ENCODE peak calls at places on chromosomes 5 and 9, in four cellular contexts. One of them, this sample, is unnamed.

GRCh38 chr9:134734270-134734669 is 92.7 kb downstream of the COL5A1 start:
- DNase-seq in HepG2: peak; percentile 27
- DNase-seq in A549: peak; percentile 19
- DNase-seq in SK-N-SH: peak; percentile 82
- DNase-seq in this sample: no peak

GRCh38 chr9:99778308-99778707 is 43.4 kb upstream of the NR4A3 start:
- DNase-seq in HepG2: no peak
- DNase-seq in A549: peak; percentile 27
- DNase-seq in SK-N-SH: no peak
- DNase-seq in this sample: no peak

GRCh38 chr9:99169086-99169485 is 52.7 kb downstream of the ALG2 start:
- DNase-seq in HepG2: no peak
- DNase-seq in A549: no peak
- DNase-seq in SK-N-SH: no peak
- DNase-seq in this sample: no peak

GRCh38 chr5:111072949-111073682 is 1.6 kb downstream of the TSLP start:
- DNase-seq in HepG2: no peak
- DNase-seq in A549: no peak
- DNase-seq in SK-N-SH: peak; percentile 84
- DNase-seq in this sample: no peak

GRCh38 chr5:150473673-150474358 is 24.3 kb upstream of the RPS14 start:
- DNase-seq in HepG2: peak; percentile 45
- DNase-seq in A549: peak; percentile 90
- DNase-seq in SK-N-SH: no peak
- DNase-seq in this sample: no peak

GRCh38 chr9:101443358-101443757 is 7.8 kb upstream of the ALDOB start:
- DNase-seq in HepG2: no peak
- DNase-seq in A549: no peak
- DNase-seq in SK-N-SH: no peak
- DNase-seq in this sample: no peak

GRCh38 chr5:61496406-61497307 is 164.6 kb downstream of the ZSWIM6 start:
- DNase-seq in HepG2: no peak
- DNase-seq in A549: no peak
- DNase-seq in SK-N-SH: peak; percentile 37
- DNase-seq in this sample: no peak

GRCh38 chr5:2903451-2904395 is 152.2 kb upstream of the IRX2 start:
- DNase-seq in HepG2: no peak
- DNase-seq in A549: no peak
- DNase-seq in SK-N-SH: no peak
- DNase-seq in this sample: no peak

GRCh38 chr5:80251636-80252035 is 4.2 kb downstream of the SERINC5 start:
- DNase-seq in HepG2: no peak
- DNase-seq in A549: no peak
- DNase-seq in SK-N-SH: no peak
- DNase-seq in this sample: no peak

GRCh38 chr9:70600479-70600878 is 186.0 kb upstream of the KLF9 start:
- DNase-seq in HepG2: no peak
- DNase-seq in A549: no peak
- DNase-seq in SK-N-SH: no peak
- DNase-seq in this sample: no peak

GRCh38 chr9:70367305-70367930 is 47.0 kb downstream of the KLF9 start:
- DNase-seq in HepG2: no peak
- DNase-seq in A549: no peak
- DNase-seq in SK-N-SH: no peak
- DNase-seq in this sample: no peak

GRCh38 chr9:136054146-136054545 is 40.9 kb downstream of the NACC2 start:
- DNase-seq in HepG2: no peak
- DNase-seq in A549: no peak
- DNase-seq in SK-N-SH: peak; percentile 16
- DNase-seq in this sample: no peak

GRCh38 chr5:17056056-17056690 is 120.1 kb upstream of the MYO10 start:
- DNase-seq in HepG2: no peak
- DNase-seq in A549: peak; percentile 49
- DNase-seq in SK-N-SH: no peak
- DNase-seq in this sample: no peak

GRCh38 chr9:97944612-97945011 is 6.6 kb upstream of the HEMGN start:
- DNase-seq in HepG2: no peak
- DNase-seq in A549: no peak
- DNase-seq in SK-N-SH: no peak
- DNase-seq in this sample: no peak

GRCh38 chr5:90996089-90996488 is 387.0 kb downstream of the ARRDC3 start:
- DNase-seq in HepG2: no peak
- DNase-seq in A549: no peak
- DNase-seq in SK-N-SH: no peak
- DNase-seq in this sample: no peak

GRCh38 chr9:126671381-126671831 is 57.7 kb downstream of the LMX1B start:
- DNase-seq in HepG2: no peak
- DNase-seq in A549: no peak
- DNase-seq in SK-N-SH: peak; percentile 70
- DNase-seq in this sample: no peak

GRCh38 chr5:6732634-6733410 is 19.6 kb downstream of the TENT4A start:
- DNase-seq in HepG2: no peak
- DNase-seq in A549: no peak
- DNase-seq in SK-N-SH: peak; percentile 52
- DNase-seq in this sample: no peak

GRCh38 chr5:138554143-138554542 is 11.1 kb upstream of the ETF1 start:
- DNase-seq in HepG2: no peak
- DNase-seq in A549: no peak
- DNase-seq in SK-N-SH: no peak
- DNase-seq in this sample: no peak

GRCh38 chr5:163458778-163459405 is 1.0 kb downstream of the NUDCD2 start:
- DNase-seq in HepG2: no peak
- DNase-seq in A549: no peak
- DNase-seq in SK-N-SH: no peak
- DNase-seq in this sample: no peak
- TF ChIP-seq PBX3 in HepG2: no peak
- TF ChIP-seq PBX3 in A549: no peak
- TF ChIP-seq PBX3 in SK-N-SH: no peak
- TF ChIP-seq PBX3 in this sample: no peak

GRCh38 chr5:72606525-72606924 is 99.3 kb upstream of the ZNF366 start:
- DNase-seq in HepG2: no peak
- DNase-seq in A549: no peak
- DNase-seq in SK-N-SH: no peak
- DNase-seq in this sample: no peak

GRCh38 chr5:72611111-72611724 is 104.0 kb upstream of the ZNF366 start:
- DNase-seq in HepG2: peak; percentile 43
- DNase-seq in A549: peak; percentile 74
- DNase-seq in SK-N-SH: peak; percentile 66
- DNase-seq in this sample: no peak

GRCh38 chr5:72607381-72607780 is 100.2 kb upstream of the ZNF366 start:
- DNase-seq in HepG2: no peak
- DNase-seq in A549: no peak
- DNase-seq in SK-N-SH: no peak
- DNase-seq in this sample: no peak

GRCh38 chr5:72608922-72609321 is 101.7 kb upstream of the ZNF366 start:
- DNase-seq in HepG2: no peak
- DNase-seq in A549: no peak
- DNase-seq in SK-N-SH: peak; percentile 32
- DNase-seq in this sample: no peak

DNA sequence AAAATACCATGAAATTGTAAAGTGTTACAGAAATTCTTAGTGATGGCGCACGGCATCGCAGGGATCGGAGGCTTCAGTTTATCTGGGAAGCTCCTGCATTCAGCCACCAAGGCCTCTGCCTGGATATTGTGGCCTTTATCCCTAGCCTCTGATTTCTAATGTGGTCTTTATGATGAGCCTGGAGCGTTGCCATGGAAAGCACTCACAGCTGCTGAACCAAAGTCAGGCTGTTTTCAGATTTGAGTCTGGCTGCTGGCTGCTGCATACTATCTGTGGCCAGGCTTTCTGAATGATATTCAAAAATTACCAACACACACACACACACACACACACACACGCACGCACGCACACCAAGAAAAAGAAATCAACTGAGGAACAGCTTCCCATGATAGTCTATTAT is 101.1 kb upstream of the ZNF366 start:
- DNase-seq in HepG2: no peak
- DNase-seq in A549: no peak
- DNase-seq in SK-N-SH: peak; percentile 61
- DNase-seq in this sample: no peak
- TF ChIP-seq PBX3 in HepG2: no peak
- TF ChIP-seq PBX3 in A549: no peak
- TF ChIP-seq PBX3 in SK-N-SH: no peak
- TF ChIP-seq PBX3 in this sample: no peak

GRCh38 chr9:33263131-33263935 is 1.2 kb downstream of the BAG1 start:
- DNase-seq in HepG2: peak; percentile 18
- DNase-seq in A549: no peak
- DNase-seq in SK-N-SH: peak; percentile 29
- DNase-seq in this sample: no peak
- TF ChIP-seq PBX3 in HepG2: no peak
- TF ChIP-seq PBX3 in A549: no peak
- TF ChIP-seq PBX3 in SK-N-SH: no peak
- TF ChIP-seq PBX3 in this sample: no peak

GRCh38 chr9:35728041-35728971 is 3.7 kb downstream of the TLN1 start:
- DNase-seq in HepG2: peak; percentile 91
- DNase-seq in A549: peak; percentile 60
- DNase-seq in SK-N-SH: no peak
- DNase-seq in this sample: no peak
- TF ChIP-seq PBX3 in HepG2: no peak
- TF ChIP-seq PBX3 in A549: no peak
- TF ChIP-seq PBX3 in SK-N-SH: peak; percentile 66
- TF ChIP-seq PBX3 in this sample: peak; percentile 74